ENCODE peak calls at places on chromosomes 11 and 22, in nine cellular contexts. O is fibroblast of mammary gland; S is iris pigment epithelial cell; V is germinal center; B is pons; I is PC-9; U is stimulated activated CD8-positive, alpha-beta memory T cell treated with anti-CD3 and anti-CD28 coated beads, Interleukin-12 subunit alpha, Interleukin-12 subunit beta, amount 100 ng/mL, for 4 hours; H is AG10803; Z is heart right ventricle. R is an unnamed sample.

GRCh38 chr11:129815596-129816461 is at the start of gene TMEM45B:
- DNase-seq in U (no peak), S (no peak), V (no peak), Z (no peak), O (no peak), I (peak), B (no peak), H (no peak), R (peak)

GRCh38 chr22:28029962-28030361 is 110.9 kb upstream of the PITPNB start:
- DNase-seq in S (no peak), H (no peak), B (no peak), O (no peak), V (no peak), I (no peak), Z (no peak), U (no peak), R (no peak)

GRCh38 chr11:68146704-68147474 is 25.7 kb upstream of the CHKA start:
- DNase-seq in Z (peak), I (peak), H (peak), B (peak), U (no peak), O (peak), S (peak), V (no peak), R (no peak)

GRCh38 chr22:36806824-36807223 is 10.0 kb downstream of the PVALB start:
- DNase-seq in S (no peak), B (no peak), I (no peak), H (no peak), O (no peak), Z (no peak), V (no peak), U (no peak), R (no peak)

GRCh38 chr22:35477911-35478582 is 62.6 kb upstream of the RASD2 start:
- DNase-seq in V (no peak), U (no peak), Z (peak), B (peak), O (peak), H (peak), I (peak), S (peak), R (no peak)

GRCh38 chr11:107549253-107549953 is 16.1 kb downstream of the ALKBH8 start:
- DNase-seq in H (peak), S (peak), B (peak), U (no peak), I (no peak), O (peak), Z (peak), V (peak), R (no peak)

GRCh38 chr11:111299111-111300026 is 1.0 kb downstream of the POU2AF3 start:
- DNase-seq in I (peak), V (peak), O (peak), H (peak), S (peak), Z (peak), B (peak), U (no peak), R (peak)

GRCh38 chr11:63610604-63611394 is 3.4 kb downstream of the PLAAT3 start:
- DNase-seq in S (no peak), Z (peak), V (no peak), O (peak), U (no peak), I (no peak), H (no peak), B (peak), R (no peak)

GRCh38 chr11:60915250-60915914 is 1.4 kb downstream of the TMEM109 start:
- DNase-seq in S (peak), O (peak), H (peak), Z (peak), V (peak), B (peak), I (peak), U (peak), R (no peak)

R was measured in upper lobe of left lung.